ENCODE peak calls at places on chromosomes 11 and 22, in seven cellular contexts. One of them, this sample, is unnamed.

GRCh38 chr22:47171441-47172221 is 409.2 kb downstream of the TBC1D22A start:
- DNase-seq in HL-60: no peak
- DNase-seq in stimulated activated CD8-positive, alpha-beta memory T cell treated with anti-CD3 and anti-CD28 coated beads, Interleukin-15, amount 100 ng/mL, for 24 hours: no peak
- DNase-seq in central memory CD4-positive, alpha-beta T cell: no peak
- DNase-seq in neuronal stem cell: no peak
- DNase-seq in NCI-H1105 treated with DMSO at 0.1 percent for 48 hours: no peak
- DNase-seq in EL: no peak
- DNase-seq in this sample: peak

GRCh38 chr22:27750866-27751265 is 50.7 kb downstream of the MN1 start:
- DNase-seq in central memory CD4-positive, alpha-beta T cell: no peak
- DNase-seq in stimulated activated CD8-positive, alpha-beta memory T cell treated with anti-CD3 and anti-CD28 coated beads, Interleukin-15, amount 100 ng/mL, for 24 hours: no peak
- DNase-seq in HL-60: no peak
- DNase-seq in NCI-H1105 treated with DMSO at 0.1 percent for 48 hours: no peak
- DNase-seq in neuronal stem cell: no peak
- DNase-seq in EL: no peak
- DNase-seq in this sample: no peak

GRCh38 chr22:31106651-31107205 is 640 bp downstream of the SELENOM start:
- DNase-seq in neuronal stem cell: no peak
- DNase-seq in EL: peak
- DNase-seq in HL-60: no peak
- DNase-seq in central memory CD4-positive, alpha-beta T cell: no peak
- DNase-seq in stimulated activated CD8-positive, alpha-beta memory T cell treated with anti-CD3 and anti-CD28 coated beads, Interleukin-15, amount 100 ng/mL, for 24 hours: no peak
- DNase-seq in NCI-H1105 treated with DMSO at 0.1 percent for 48 hours: no peak
- DNase-seq in this sample: no peak

GRCh38 chr11:37762079-37762478 is 1164.0 kb upstream of the RAG2 start:
- DNase-seq in NCI-H1105 treated with DMSO at 0.1 percent for 48 hours: no peak
- DNase-seq in HL-60: no peak
- DNase-seq in central memory CD4-positive, alpha-beta T cell: no peak
- DNase-seq in stimulated activated CD8-positive, alpha-beta memory T cell treated with anti-CD3 and anti-CD28 coated beads, Interleukin-15, amount 100 ng/mL, for 24 hours: no peak
- DNase-seq in neuronal stem cell: no peak
- DNase-seq in EL: no peak
- DNase-seq in this sample: no peak

GRCh38 chr11:105215528-105215927 is 76.0 kb upstream of the CARD18 start:
- DNase-seq in HL-60: no peak
- DNase-seq in central memory CD4-positive, alpha-beta T cell: no peak
- DNase-seq in NCI-H1105 treated with DMSO at 0.1 percent for 48 hours: no peak
- DNase-seq in EL: no peak
- DNase-seq in stimulated activated CD8-positive, alpha-beta memory T cell treated with anti-CD3 and anti-CD28 coated beads, Interleukin-15, amount 100 ng/mL, for 24 hours: no peak
- DNase-seq in neuronal stem cell: no peak
- DNase-seq in this sample: no peak

GRCh38 chr11:121892131-121892681 is 223.8 kb downstream of the BLID start:
- DNase-seq in neuronal stem cell: no peak
- DNase-seq in HL-60: no peak
- DNase-seq in NCI-H1105 treated with DMSO at 0.1 percent for 48 hours: peak
- DNase-seq in central memory CD4-positive, alpha-beta T cell: no peak
- DNase-seq in stimulated activated CD8-positive, alpha-beta memory T cell treated with anti-CD3 and anti-CD28 coated beads, Interleukin-15, amount 100 ng/mL, for 24 hours: no peak
- DNase-seq in EL: peak
- DNase-seq in this sample: peak

GRCh38 chr11:47413908-47414684 is 5.7 kb downstream of the SLC39A13 start:
- DNase-seq in neuronal stem cell: no peak
- DNase-seq in HL-60: no peak
- DNase-seq in NCI-H1105 treated with DMSO at 0.1 percent for 48 hours: no peak
- DNase-seq in EL: peak
- DNase-seq in stimulated activated CD8-positive, alpha-beta memory T cell treated with anti-CD3 and anti-CD28 coated beads, Interleukin-15, amount 100 ng/mL, for 24 hours: no peak
- DNase-seq in central memory CD4-positive, alpha-beta T cell: no peak
- DNase-seq in this sample: no peak

GRCh38 chr11:133127746-133128145 is 404.6 kb downstream of the OPCML start:
- DNase-seq in stimulated activated CD8-positive, alpha-beta memory T cell treated with anti-CD3 and anti-CD28 coated beads, Interleukin-15, amount 100 ng/mL, for 24 hours: no peak
- DNase-seq in NCI-H1105 treated with DMSO at 0.1 percent for 48 hours: no peak
- DNase-seq in EL: no peak
- DNase-seq in neuronal stem cell: no peak
- DNase-seq in HL-60: no peak
- DNase-seq in central memory CD4-positive, alpha-beta T cell: no peak
- DNase-seq in this sample: no peak

GRCh38 chr11:115941481-115941993 is 437.3 kb upstream of the CADM1 start:
- DNase-seq in central memory CD4-positive, alpha-beta T cell: no peak
- DNase-seq in neuronal stem cell: no peak
- DNase-seq in stimulated activated CD8-positive, alpha-beta memory T cell treated with anti-CD3 and anti-CD28 coated beads, Interleukin-15, amount 100 ng/mL, for 24 hours: no peak
- DNase-seq in NCI-H1105 treated with DMSO at 0.1 percent for 48 hours: no peak
- DNase-seq in EL: peak
- DNase-seq in HL-60: no peak
- DNase-seq in this sample: no peak

GRCh38 chr11:73409431-73409830 is 33.2 kb downstream of the RELT start:
- DNase-seq in NCI-H1105 treated with DMSO at 0.1 percent for 48 hours: no peak
- DNase-seq in central memory CD4-positive, alpha-beta T cell: no peak
- DNase-seq in EL: no peak
- DNase-seq in neuronal stem cell: no peak
- DNase-seq in HL-60: no peak
- DNase-seq in stimulated activated CD8-positive, alpha-beta memory T cell treated with anti-CD3 and anti-CD28 coated beads, Interleukin-15, amount 100 ng/mL, for 24 hours: no peak
- DNase-seq in this sample: no peak

This sample was measured in mesothelial cell of epicardium.